ENCODE peak calls at places on chromosome 16, in nine cellular contexts. One of them, this sample, is unnamed.

GRCh38 chr16:2784536-2785100 is 2.7 kb downstream of the PRSS33 start:
- DNase-seq in substantia nigra: no peak
- DNase-seq in Ammon's horn: no peak
- DNase-seq in CD4-positive, alpha-beta memory T cell: no peak
- DNase-seq in body of pancreas: no peak
- DNase-seq in fibroblast of the aortic adventitia: no peak
- DNase-seq in RPMI7951: no peak
- DNase-seq in progenitor cell of endocrine pancreas: no peak
- DNase-seq in heart right ventricle: no peak
- DNase-seq in this sample: no peak

GRCh38 chr16:12771341-12771798 is 32.3 kb downstream of the CPPED1 start:
- DNase-seq in progenitor cell of endocrine pancreas: no peak
- DNase-seq in heart right ventricle: no peak
- DNase-seq in CD4-positive, alpha-beta memory T cell: no peak
- DNase-seq in substantia nigra: peak
- DNase-seq in RPMI7951: peak
- DNase-seq in Ammon's horn: peak
- DNase-seq in body of pancreas: no peak
- DNase-seq in fibroblast of the aortic adventitia: peak
- DNase-seq in this sample: no peak

GRCh38 chr16:57148481-57148880 is 37.4 kb downstream of the PSME3IP1 start:
- DNase-seq in substantia nigra: no peak
- DNase-seq in Ammon's horn: no peak
- DNase-seq in fibroblast of the aortic adventitia: no peak
- DNase-seq in heart right ventricle: no peak
- DNase-seq in RPMI7951: no peak
- DNase-seq in CD4-positive, alpha-beta memory T cell: no peak
- DNase-seq in progenitor cell of endocrine pancreas: no peak
- DNase-seq in body of pancreas: no peak
- DNase-seq in this sample: no peak

GRCh38 chr16:2028146-2028545 is 1.4 kb downstream of the NHERF2 start:
- DNase-seq in substantia nigra: no peak
- DNase-seq in Ammon's horn: no peak
- DNase-seq in RPMI7951: no peak
- DNase-seq in heart right ventricle: no peak
- DNase-seq in fibroblast of the aortic adventitia: no peak
- DNase-seq in CD4-positive, alpha-beta memory T cell: no peak
- DNase-seq in progenitor cell of endocrine pancreas: no peak
- DNase-seq in body of pancreas: no peak
- DNase-seq in this sample: no peak

GRCh38 chr16:6193718-6194117 is 1096.1 kb upstream of the EEF2KMT start:
- DNase-seq in body of pancreas: no peak
- DNase-seq in progenitor cell of endocrine pancreas: peak
- DNase-seq in RPMI7951: peak
- DNase-seq in fibroblast of the aortic adventitia: no peak
- DNase-seq in CD4-positive, alpha-beta memory T cell: no peak
- DNase-seq in heart right ventricle: no peak
- DNase-seq in Ammon's horn: no peak
- DNase-seq in substantia nigra: no peak
- DNase-seq in this sample: peak

GRCh38 chr16:90027611-90028010 is 8.4 kb upstream of the DBNDD1 start:
- DNase-seq in heart right ventricle: no peak
- DNase-seq in RPMI7951: no peak
- DNase-seq in progenitor cell of endocrine pancreas: no peak
- DNase-seq in substantia nigra: no peak
- DNase-seq in body of pancreas: no peak
- DNase-seq in fibroblast of the aortic adventitia: no peak
- DNase-seq in CD4-positive, alpha-beta memory T cell: no peak
- DNase-seq in Ammon's horn: no peak
- DNase-seq in this sample: no peak

GRCh38 chr16:26727801-26728200 is 338.9 kb upstream of the C16orf82 start:
- DNase-seq in progenitor cell of endocrine pancreas: no peak
- DNase-seq in fibroblast of the aortic adventitia: no peak
- DNase-seq in Ammon's horn: no peak
- DNase-seq in body of pancreas: no peak
- DNase-seq in RPMI7951: no peak
- DNase-seq in heart right ventricle: no peak
- DNase-seq in CD4-positive, alpha-beta memory T cell: no peak
- DNase-seq in substantia nigra: peak
- DNase-seq in this sample: no peak

GRCh38 chr16:23132921-23133532 is 16.2 kb downstream of the USP31 start:
- DNase-seq in body of pancreas: no peak
- DNase-seq in fibroblast of the aortic adventitia: peak
- DNase-seq in heart right ventricle: peak
- DNase-seq in CD4-positive, alpha-beta memory T cell: no peak
- DNase-seq in Ammon's horn: peak
- DNase-seq in progenitor cell of endocrine pancreas: no peak
- DNase-seq in RPMI7951: peak
- DNase-seq in substantia nigra: no peak
- DNase-seq in this sample: peak

GRCh38 chr16:4891097-4891885 is 44.0 kb downstream of the UBN1 start:
- DNase-seq in CD4-positive, alpha-beta memory T cell: no peak
- DNase-seq in fibroblast of the aortic adventitia: no peak
- DNase-seq in substantia nigra: no peak
- DNase-seq in Ammon's horn: no peak
- DNase-seq in progenitor cell of endocrine pancreas: no peak
- DNase-seq in heart right ventricle: no peak
- DNase-seq in RPMI7951: no peak
- DNase-seq in body of pancreas: no peak
- DNase-seq in this sample: no peak

GRCh38 chr16:25747160-25747758 is 55.5 kb downstream of the HS3ST4 start:
- DNase-seq in substantia nigra: no peak
- DNase-seq in CD4-positive, alpha-beta memory T cell: no peak
- DNase-seq in body of pancreas: no peak
- DNase-seq in Ammon's horn: no peak
- DNase-seq in RPMI7951: no peak
- DNase-seq in progenitor cell of endocrine pancreas: peak
- DNase-seq in heart right ventricle: no peak
- DNase-seq in fibroblast of the aortic adventitia: peak
- DNase-seq in this sample: no peak

GRCh38 chr16:72848759-72849664 is 198.9 kb downstream of the ZFHX3 start:
- DNase-seq in progenitor cell of endocrine pancreas: no peak
- DNase-seq in substantia nigra: peak
- DNase-seq in Ammon's horn: peak
- DNase-seq in CD4-positive, alpha-beta memory T cell: no peak
- DNase-seq in heart right ventricle: peak
- DNase-seq in body of pancreas: peak
- DNase-seq in fibroblast of the aortic adventitia: peak
- DNase-seq in RPMI7951: peak
- DNase-seq in this sample: no peak

GRCh38 chr16:3696425-3697218 is 20.7 kb downstream of the TRAP1 start:
- DNase-seq in RPMI7951: peak
- DNase-seq in substantia nigra: no peak
- DNase-seq in Ammon's horn: no peak
- DNase-seq in CD4-positive, alpha-beta memory T cell: no peak
- DNase-seq in progenitor cell of endocrine pancreas: no peak
- DNase-seq in body of pancreas: no peak
- DNase-seq in fibroblast of the aortic adventitia: peak
- DNase-seq in heart right ventricle: no peak
- DNase-seq in this sample: peak

GRCh38 chr16:52235186-52235585 is 311.8 kb downstream of the TOX3 start:
- DNase-seq in CD4-positive, alpha-beta memory T cell: no peak
- DNase-seq in RPMI7951: no peak
- DNase-seq in substantia nigra: no peak
- DNase-seq in heart right ventricle: no peak
- DNase-seq in Ammon's horn: no peak
- DNase-seq in progenitor cell of endocrine pancreas: no peak
- DNase-seq in fibroblast of the aortic adventitia: no peak
- DNase-seq in body of pancreas: no peak
- DNase-seq in this sample: no peak

GRCh38 chr16:14658063-14658462 is 25.3 kb downstream of the BFAR start:
- DNase-seq in progenitor cell of endocrine pancreas: no peak
- DNase-seq in body of pancreas: no peak
- DNase-seq in CD4-positive, alpha-beta memory T cell: no peak
- DNase-seq in heart right ventricle: no peak
- DNase-seq in RPMI7951: peak
- DNase-seq in fibroblast of the aortic adventitia: no peak
- DNase-seq in Ammon's horn: peak
- DNase-seq in substantia nigra: no peak
- DNase-seq in this sample: no peak

GRCh38 chr16:1082266-1082951 is 9.9 kb downstream of the SSTR5 start:
- DNase-seq in CD4-positive, alpha-beta memory T cell: no peak
- DNase-seq in progenitor cell of endocrine pancreas: no peak
- DNase-seq in Ammon's horn: no peak
- DNase-seq in substantia nigra: no peak
- DNase-seq in heart right ventricle: no peak
- DNase-seq in RPMI7951: peak
- DNase-seq in fibroblast of the aortic adventitia: peak
- DNase-seq in body of pancreas: no peak
- DNase-seq in this sample: no peak

GRCh38 chr16:3841729-3842508 is 38.6 kb downstream of the CREBBP start:
- DNase-seq in Ammon's horn: no peak
- DNase-seq in heart right ventricle: no peak
- DNase-seq in progenitor cell of endocrine pancreas: no peak
- DNase-seq in body of pancreas: no peak
- DNase-seq in substantia nigra: no peak
- DNase-seq in RPMI7951: no peak
- DNase-seq in CD4-positive, alpha-beta memory T cell: no peak
- DNase-seq in fibroblast of the aortic adventitia: no peak
- DNase-seq in this sample: no peak

GRCh38 chr16:73956592-73957495 is 339.8 kb upstream of the PSMD7 start:
- DNase-seq in RPMI7951: peak
- DNase-seq in heart right ventricle: peak
- DNase-seq in body of pancreas: peak
- DNase-seq in substantia nigra: peak
- DNase-seq in CD4-positive, alpha-beta memory T cell: peak
- DNase-seq in fibroblast of the aortic adventitia: peak
- DNase-seq in progenitor cell of endocrine pancreas: peak
- DNase-seq in Ammon's horn: peak
- DNase-seq in this sample: peak

GRCh38 chr16:59164461-59164860 is 430.3 kb upstream of the GOT2 start:
- DNase-seq in Ammon's horn: no peak
- DNase-seq in fibroblast of the aortic adventitia: no peak
- DNase-seq in substantia nigra: no peak
- DNase-seq in body of pancreas: no peak
- DNase-seq in progenitor cell of endocrine pancreas: peak
- DNase-seq in heart right ventricle: no peak
- DNase-seq in RPMI7951: no peak
- DNase-seq in CD4-positive, alpha-beta memory T cell: no peak
- DNase-seq in this sample: no peak

GRCh38 chr16:55272787-55273186 is 51.2 kb upstream of the IRX6 start:
- DNase-seq in progenitor cell of endocrine pancreas: no peak
- DNase-seq in Ammon's horn: no peak
- DNase-seq in fibroblast of the aortic adventitia: no peak
- DNase-seq in heart right ventricle: no peak
- DNase-seq in RPMI7951: no peak
- DNase-seq in substantia nigra: no peak
- DNase-seq in body of pancreas: no peak
- DNase-seq in CD4-positive, alpha-beta memory T cell: no peak
- DNase-seq in this sample: no peak

GRCh38 chr16:82882982-82883863 is 256.5 kb downstream of the CDH13 start:
- DNase-seq in body of pancreas: no peak
- DNase-seq in substantia nigra: no peak
- DNase-seq in CD4-positive, alpha-beta memory T cell: no peak
- DNase-seq in RPMI7951: no peak
- DNase-seq in heart right ventricle: no peak
- DNase-seq in fibroblast of the aortic adventitia: no peak
- DNase-seq in progenitor cell of endocrine pancreas: no peak
- DNase-seq in Ammon's horn: no peak
- DNase-seq in this sample: no peak

GRCh38 chr16:82832861-82833260 is 206.1 kb downstream of the CDH13 start:
- DNase-seq in heart right ventricle: no peak
- DNase-seq in body of pancreas: no peak
- DNase-seq in progenitor cell of endocrine pancreas: no peak
- DNase-seq in CD4-positive, alpha-beta memory T cell: no peak
- DNase-seq in RPMI7951: peak
- DNase-seq in fibroblast of the aortic adventitia: peak
- DNase-seq in substantia nigra: no peak
- DNase-seq in Ammon's horn: peak
- DNase-seq in this sample: no peak

GRCh38 chr16:15667091-15667742 is 17.2 kb downstream of the NDE1 start:
- DNase-seq in progenitor cell of endocrine pancreas: no peak
- DNase-seq in body of pancreas: no peak
- DNase-seq in CD4-positive, alpha-beta memory T cell: no peak
- DNase-seq in fibroblast of the aortic adventitia: no peak
- DNase-seq in substantia nigra: no peak
- DNase-seq in Ammon's horn: no peak
- DNase-seq in RPMI7951: no peak
- DNase-seq in heart right ventricle: no peak
- DNase-seq in this sample: no peak

GRCh38 chr16:2954228-2954627 is 9.8 kb upstream of the KREMEN2 start:
- DNase-seq in RPMI7951: no peak
- DNase-seq in Ammon's horn: no peak
- DNase-seq in CD4-positive, alpha-beta memory T cell: no peak
- DNase-seq in body of pancreas: peak
- DNase-seq in heart right ventricle: no peak
- DNase-seq in substantia nigra: no peak
- DNase-seq in progenitor cell of endocrine pancreas: no peak
- DNase-seq in fibroblast of the aortic adventitia: no peak
- DNase-seq in this sample: no peak

GRCh38 chr16:84756830-84757229 is 57.0 kb downstream of the USP10 start:
- DNase-seq in substantia nigra: no peak
- DNase-seq in progenitor cell of endocrine pancreas: no peak
- DNase-seq in RPMI7951: no peak
- DNase-seq in CD4-positive, alpha-beta memory T cell: no peak
- DNase-seq in fibroblast of the aortic adventitia: no peak
- DNase-seq in Ammon's horn: no peak
- DNase-seq in body of pancreas: no peak
- DNase-seq in heart right ventricle: no peak
- DNase-seq in this sample: no peak

GRCh38 chr16:78244131-78244899 is 144.9 kb downstream of the WWOX start:
- DNase-seq in substantia nigra: no peak
- DNase-seq in RPMI7951: no peak
- DNase-seq in progenitor cell of endocrine pancreas: no peak
- DNase-seq in fibroblast of the aortic adventitia: no peak
- DNase-seq in CD4-positive, alpha-beta memory T cell: no peak
- DNase-seq in heart right ventricle: no peak
- DNase-seq in Ammon's horn: no peak
- DNase-seq in body of pancreas: no peak
- DNase-seq in this sample: no peak

GRCh38 chr16:86653289-86654006 is 75.1 kb downstream of the FOXL1 start:
- DNase-seq in heart right ventricle: no peak
- DNase-seq in fibroblast of the aortic adventitia: peak
- DNase-seq in progenitor cell of endocrine pancreas: no peak
- DNase-seq in RPMI7951: peak
- DNase-seq in substantia nigra: no peak
- DNase-seq in body of pancreas: no peak
- DNase-seq in CD4-positive, alpha-beta memory T cell: no peak
- DNase-seq in Ammon's horn: no peak
- DNase-seq in this sample: peak

GRCh38 chr16:85424260-85425060 is 188.7 kb upstream of the GSE1 start:
- DNase-seq in heart right ventricle: peak
- DNase-seq in RPMI7951: no peak
- DNase-seq in body of pancreas: peak
- DNase-seq in progenitor cell of endocrine pancreas: no peak
- DNase-seq in fibroblast of the aortic adventitia: no peak
- DNase-seq in substantia nigra: no peak
- DNase-seq in Ammon's horn: no peak
- DNase-seq in CD4-positive, alpha-beta memory T cell: no peak
- DNase-seq in this sample: no peak

GRCh38 chr16:72256398-72257048 is 84.6 kb upstream of the PMFBP1 start:
- DNase-seq in RPMI7951: peak
- DNase-seq in substantia nigra: no peak
- DNase-seq in CD4-positive, alpha-beta memory T cell: no peak
- DNase-seq in fibroblast of the aortic adventitia: peak
- DNase-seq in body of pancreas: no peak
- DNase-seq in progenitor cell of endocrine pancreas: no peak
- DNase-seq in heart right ventricle: no peak
- DNase-seq in Ammon's horn: no peak
- DNase-seq in this sample: peak

GRCh38 chr16:11414815-11415775 is 69.8 kb downstream of the RMI2 start:
- DNase-seq in heart right ventricle: no peak
- DNase-seq in substantia nigra: no peak
- DNase-seq in fibroblast of the aortic adventitia: no peak
- DNase-seq in body of pancreas: no peak
- DNase-seq in progenitor cell of endocrine pancreas: no peak
- DNase-seq in Ammon's horn: no peak
- DNase-seq in RPMI7951: no peak
- DNase-seq in CD4-positive, alpha-beta memory T cell: no peak
- DNase-seq in this sample: no peak

GRCh38 chr16:30151091-30151490 is 28.1 kb upstream of the MAPK3 start:
- DNase-seq in body of pancreas: no peak
- DNase-seq in RPMI7951: no peak
- DNase-seq in Ammon's horn: no peak
- DNase-seq in fibroblast of the aortic adventitia: no peak
- DNase-seq in CD4-positive, alpha-beta memory T cell: no peak
- DNase-seq in heart right ventricle: no peak
- DNase-seq in substantia nigra: no peak
- DNase-seq in progenitor cell of endocrine pancreas: no peak
- DNase-seq in this sample: no peak

GRCh38 chr16:56897026-56897799 is 32.2 kb downstream of the SLC12A3 start:
- DNase-seq in progenitor cell of endocrine pancreas: no peak
- DNase-seq in substantia nigra: no peak
- DNase-seq in CD4-positive, alpha-beta memory T cell: no peak
- DNase-seq in Ammon's horn: no peak
- DNase-seq in body of pancreas: peak
- DNase-seq in fibroblast of the aortic adventitia: no peak
- DNase-seq in RPMI7951: no peak
- DNase-seq in heart right ventricle: no peak
- DNase-seq in this sample: no peak

This sample was measured in cardiac muscle cell.